ENCODE peak calls at places on chromosome 10, in five cellular contexts. One of them, this sample, is unnamed.

GRCh38 chr10:58998924-58999713 is 177.3 kb upstream of the PHYHIPL start:
- DNase-seq in fibroblast of lung: peak; percentile 48
- DNase-seq in heart left ventricle: no peak
- DNase-seq in coronary artery: peak; percentile 85
- DNase-seq in CD8-positive, alpha-beta memory T cell: no peak
- DNase-seq in this sample: peak; percentile 84

GRCh38 chr10:73368238-73368637 is 9.6 kb upstream of the CFAP70 start:
- DNase-seq in fibroblast of lung: no peak
- DNase-seq in heart left ventricle: no peak
- DNase-seq in coronary artery: no peak
- DNase-seq in CD8-positive, alpha-beta memory T cell: no peak
- DNase-seq in this sample: no peak

GRCh38 chr10:110387983-110388681 is 83.4 kb upstream of the SMNDC1 start:
- DNase-seq in fibroblast of lung: no peak
- DNase-seq in heart left ventricle: no peak
- DNase-seq in coronary artery: no peak
- DNase-seq in CD8-positive, alpha-beta memory T cell: peak; percentile 2
- DNase-seq in this sample: no peak

GRCh38 chr10:86969421-86970041 is 1.2 kb downstream of the ADIRF start:
- DNase-seq in fibroblast of lung: no peak
- DNase-seq in heart left ventricle: peak; percentile 55
- DNase-seq in coronary artery: peak; percentile 79
- DNase-seq in CD8-positive, alpha-beta memory T cell: no peak
- DNase-seq in this sample: no peak

GRCh38 chr10:623039-623438 is 66.4 kb downstream of the DIP2C start:
- DNase-seq in fibroblast of lung: no peak
- DNase-seq in heart left ventricle: no peak
- DNase-seq in coronary artery: no peak
- DNase-seq in CD8-positive, alpha-beta memory T cell: no peak
- DNase-seq in this sample: no peak

GRCh38 chr10:73769396-73769795 is 12.5 kb upstream of the CHCHD1 start:
- DNase-seq in fibroblast of lung: no peak
- DNase-seq in heart left ventricle: no peak
- DNase-seq in coronary artery: no peak
- DNase-seq in CD8-positive, alpha-beta memory T cell: no peak
- DNase-seq in this sample: no peak

GRCh38 chr10:29479081-29479917 is 155.5 kb downstream of the SVIL start:
- DNase-seq in fibroblast of lung: peak; percentile 58
- DNase-seq in heart left ventricle: no peak
- DNase-seq in coronary artery: no peak
- DNase-seq in CD8-positive, alpha-beta memory T cell: no peak
- DNase-seq in this sample: no peak

GRCh38 chr10:96280859-96281258 is 9.5 kb upstream of the BLNK start:
- DNase-seq in fibroblast of lung: no peak
- DNase-seq in heart left ventricle: no peak
- DNase-seq in coronary artery: no peak
- DNase-seq in CD8-positive, alpha-beta memory T cell: no peak
- DNase-seq in this sample: no peak

GRCh38 chr10:5551531-5552375 is 27.0 kb downstream of the CALML3 start:
- DNase-seq in fibroblast of lung: peak; percentile 84
- DNase-seq in heart left ventricle: peak; percentile 26
- DNase-seq in coronary artery: no peak
- DNase-seq in CD8-positive, alpha-beta memory T cell: no peak
- DNase-seq in this sample: no peak

GRCh38 chr10:53952698-53953097 is 848.3 kb downstream of the PCDH15 start:
- DNase-seq in fibroblast of lung: no peak
- DNase-seq in heart left ventricle: peak; percentile 37
- DNase-seq in coronary artery: no peak
- DNase-seq in CD8-positive, alpha-beta memory T cell: no peak
- DNase-seq in this sample: no peak

GRCh38 chr10:61097026-61097425 is 153.0 kb upstream of the RHOBTB1 start:
- DNase-seq in fibroblast of lung: peak; percentile 81
- DNase-seq in heart left ventricle: no peak
- DNase-seq in coronary artery: no peak
- DNase-seq in CD8-positive, alpha-beta memory T cell: no peak
- DNase-seq in this sample: no peak

GRCh38 chr10:101630420-101630920 is 42.3 kb downstream of the DPCD start:
- DNase-seq in fibroblast of lung: no peak
- DNase-seq in heart left ventricle: no peak
- DNase-seq in coronary artery: no peak
- DNase-seq in CD8-positive, alpha-beta memory T cell: no peak
- DNase-seq in this sample: no peak

GRCh38 chr10:80684217-80684616 is 146.5 kb downstream of the SH2D4B start:
- DNase-seq in fibroblast of lung: no peak
- DNase-seq in heart left ventricle: no peak
- DNase-seq in coronary artery: no peak
- DNase-seq in CD8-positive, alpha-beta memory T cell: no peak
- DNase-seq in this sample: no peak

DNA sequence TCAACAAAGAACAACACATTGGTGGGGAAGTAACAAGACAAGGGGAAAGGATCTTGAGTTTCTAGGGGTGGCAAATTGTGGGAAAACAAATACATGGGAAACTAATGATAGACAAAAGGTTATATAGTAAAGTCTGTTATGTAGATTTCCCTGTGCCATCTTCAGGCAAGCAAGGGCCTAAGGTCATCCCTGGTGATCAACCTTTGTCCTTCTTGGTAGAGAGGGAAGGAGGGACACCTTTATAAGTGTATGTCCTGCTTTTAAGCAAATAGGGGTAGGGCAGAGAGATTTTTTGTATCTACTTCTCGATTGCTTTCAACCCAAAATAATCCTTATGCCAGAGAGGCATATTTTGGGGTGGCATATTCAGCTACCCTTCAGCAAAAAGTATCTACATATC is 11.8 kb upstream of the ACTA2 start:
- DNase-seq in fibroblast of lung: no peak
- DNase-seq in heart left ventricle: no peak
- DNase-seq in coronary artery: no peak
- DNase-seq in CD8-positive, alpha-beta memory T cell: no peak
- DNase-seq in this sample: no peak
- H3K27ac ChIP-seq in fibroblast of lung: no peak overlapping the region
- H3K27ac ChIP-seq in heart left ventricle: no peak overlapping the region
- H3K27ac ChIP-seq in coronary artery: peak overlapping the region; percentile 82
- H3K27ac ChIP-seq in CD8-positive, alpha-beta memory T cell: no peak overlapping the region
- H3K27ac ChIP-seq in this sample: no peak overlapping the region

DNA sequence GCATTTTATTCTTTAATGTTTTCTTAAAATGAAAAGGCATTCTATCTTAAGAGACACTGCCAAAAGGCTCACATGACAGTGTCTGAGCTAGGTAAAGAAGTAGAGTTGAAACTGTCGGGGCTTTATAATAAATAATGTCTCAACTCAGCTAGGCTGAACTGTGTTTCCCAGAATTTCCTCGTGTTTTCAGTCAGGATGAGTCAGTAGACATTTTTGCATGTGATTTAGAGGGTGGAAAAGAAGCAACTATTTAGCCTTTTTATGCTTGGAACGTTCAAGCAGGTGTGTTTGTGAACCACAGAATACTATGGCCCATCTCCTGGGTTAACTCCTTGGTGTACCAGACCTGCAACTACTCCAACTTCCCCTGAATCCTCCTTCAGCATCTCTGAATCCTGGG is 23.4 kb upstream of the LIPA start:
- DNase-seq in fibroblast of lung: peak; percentile 71
- DNase-seq in heart left ventricle: no peak
- DNase-seq in coronary artery: no peak
- DNase-seq in CD8-positive, alpha-beta memory T cell: no peak
- DNase-seq in this sample: no peak
- H3K27ac ChIP-seq in fibroblast of lung: peak overlapping the region; percentile 17
- H3K27ac ChIP-seq in heart left ventricle: no peak overlapping the region
- H3K27ac ChIP-seq in coronary artery: peak overlapping the region; percentile 17
- H3K27ac ChIP-seq in CD8-positive, alpha-beta memory T cell: no peak overlapping the region
- H3K27ac ChIP-seq in this sample: no peak overlapping the region

DNA sequence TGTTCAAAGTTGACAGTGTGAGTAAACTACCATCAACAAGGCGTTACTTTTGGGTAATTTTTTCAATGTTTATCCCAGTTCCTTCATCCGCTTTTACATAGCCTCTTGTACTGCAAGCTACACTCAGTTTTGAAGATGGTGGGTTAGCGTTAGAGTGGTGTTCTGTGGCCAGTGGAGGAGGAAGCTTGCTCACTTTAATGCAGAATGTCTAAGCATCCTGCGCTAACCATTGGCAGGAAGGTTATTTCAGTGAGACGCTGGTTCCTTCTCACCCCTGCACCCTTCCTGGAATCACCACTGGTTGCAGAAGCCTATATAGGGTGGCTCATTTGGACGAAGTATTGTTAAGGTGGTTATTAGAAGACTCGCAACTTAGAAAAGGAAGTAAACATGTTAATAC is 159.1 kb downstream of the CELF2 start:
- DNase-seq in fibroblast of lung: no peak
- DNase-seq in heart left ventricle: no peak
- DNase-seq in coronary artery: no peak
- DNase-seq in CD8-positive, alpha-beta memory T cell: no peak
- DNase-seq in this sample: no peak
- H3K27ac ChIP-seq in fibroblast of lung: no peak overlapping the region
- H3K27ac ChIP-seq in heart left ventricle: peak overlapping the region; percentile 98
- H3K27ac ChIP-seq in coronary artery: no peak overlapping the region
- H3K27ac ChIP-seq in CD8-positive, alpha-beta memory T cell: peak overlapping the region; percentile 65
- H3K27ac ChIP-seq in this sample: peak overlapping the region; percentile 30

GRCh38 chr10:103613616-103614015 is 120.1 kb downstream of the NEURL1 start:
- DNase-seq in fibroblast of lung: no peak
- DNase-seq in heart left ventricle: no peak
- DNase-seq in coronary artery: no peak
- DNase-seq in CD8-positive, alpha-beta memory T cell: no peak
- DNase-seq in this sample: no peak
- H3K27ac ChIP-seq in fibroblast of lung: no peak overlapping the region
- H3K27ac ChIP-seq in heart left ventricle: no peak overlapping the region
- H3K27ac ChIP-seq in coronary artery: no peak overlapping the region
- H3K27ac ChIP-seq in CD8-positive, alpha-beta memory T cell: no peak overlapping the region
- H3K27ac ChIP-seq in this sample: no peak overlapping the region

GRCh38 chr10:112229096-112229495 is 45.5 kb upstream of the GPAM start:
- DNase-seq in fibroblast of lung: no peak
- DNase-seq in heart left ventricle: no peak
- DNase-seq in coronary artery: no peak
- DNase-seq in CD8-positive, alpha-beta memory T cell: no peak
- DNase-seq in this sample: no peak

GRCh38 chr10:112224933-112225529 is 41.5 kb upstream of the GPAM start:
- DNase-seq in fibroblast of lung: no peak
- DNase-seq in heart left ventricle: no peak
- DNase-seq in coronary artery: no peak
- DNase-seq in CD8-positive, alpha-beta memory T cell: no peak
- DNase-seq in this sample: no peak

GRCh38 chr10:112225771-112226438 is 42.3 kb upstream of the GPAM start:
- DNase-seq in fibroblast of lung: no peak
- DNase-seq in heart left ventricle: no peak
- DNase-seq in coronary artery: no peak
- DNase-seq in CD8-positive, alpha-beta memory T cell: no peak
- DNase-seq in this sample: no peak

GRCh38 chr10:112226439-112227248 is 43.1 kb upstream of the GPAM start:
- DNase-seq in fibroblast of lung: no peak
- DNase-seq in heart left ventricle: no peak
- DNase-seq in coronary artery: no peak
- DNase-seq in CD8-positive, alpha-beta memory T cell: no peak
- DNase-seq in this sample: no peak

GRCh38 chr10:112227331-112227961 is 43.9 kb upstream of the GPAM start:
- DNase-seq in fibroblast of lung: peak; percentile 44
- DNase-seq in heart left ventricle: no peak
- DNase-seq in coronary artery: no peak
- DNase-seq in CD8-positive, alpha-beta memory T cell: no peak
- DNase-seq in this sample: no peak
- H3K27ac ChIP-seq in fibroblast of lung: no peak overlapping the region
- H3K27ac ChIP-seq in heart left ventricle: no peak overlapping the region
- H3K27ac ChIP-seq in coronary artery: no peak overlapping the region
- H3K27ac ChIP-seq in CD8-positive, alpha-beta memory T cell: no peak overlapping the region
- H3K27ac ChIP-seq in this sample: no peak overlapping the region

GRCh38 chr10:63007112-63007511 is 126.0 kb upstream of the NRBF2 start:
- DNase-seq in fibroblast of lung: no peak
- DNase-seq in heart left ventricle: no peak
- DNase-seq in coronary artery: no peak
- DNase-seq in CD8-positive, alpha-beta memory T cell: no peak
- DNase-seq in this sample: no peak
- H3K27ac ChIP-seq in fibroblast of lung: no peak overlapping the region
- H3K27ac ChIP-seq in heart left ventricle: no peak overlapping the region
- H3K27ac ChIP-seq in coronary artery: no peak overlapping the region
- H3K27ac ChIP-seq in CD8-positive, alpha-beta memory T cell: no peak overlapping the region
- H3K27ac ChIP-seq in this sample: no peak overlapping the region